ENCODE peak calls at places on chromosome 4, in nine cellular contexts. E is cardiac muscle cell, H is tibial nerve, W is SJSA1, B is tibial artery, Q is astrocyte, K is psoas muscle, L is dorsolateral prefrontal cortex, M is MM.1S. I is an unnamed sample.

GRCh38 chr4:127783026-127783769 is 1.1 kb downstream of the HSPA4L start:
- DNase-seq in L (peak; percentile 59), W (peak; percentile 57), E (peak; percentile 74), M (peak; percentile 52), H (peak; percentile 46), K (peak; percentile 74), B (peak; percentile 88), Q (peak; percentile 83), I (peak; percentile 41)

GRCh38 chr4:18816228-18816891 is 794.8 kb upstream of the LCORL start:
- DNase-seq in K (no peak), Q (no peak), M (no peak), L (no peak), E (no peak), B (no peak), W (no peak), H (no peak), I (no peak)

GRCh38 chr4:2095236-2096072 is 36.3 kb downstream of the NAT8L start:
- DNase-seq in L (no peak), Q (peak; percentile 22), M (no peak), E (no peak), W (no peak), K (no peak), B (no peak), H (no peak), I (no peak)

GRCh38 chr4:14196141-14196540 is 568.6 kb upstream of the BOD1L1 start:
- DNase-seq in H (no peak), Q (peak; percentile 55), W (no peak), B (no peak), E (peak; percentile 82), L (peak; percentile 6), K (peak; percentile 33), M (peak; percentile 21), I (no peak)

GRCh38 chr4:10371869-10372471 is 85.3 kb downstream of the ZNF518B start:
- DNase-seq in B (no peak), W (no peak), E (peak; percentile 79), H (no peak), K (no peak), M (no peak), L (no peak), Q (no peak), I (no peak)

GRCh38 chr4:7171191-7171900 is 21.0 kb upstream of the SORCS2 start:
- DNase-seq in H (no peak), B (peak; percentile 19), M (no peak), L (no peak), K (no peak), E (no peak), W (no peak), Q (no peak), I (no peak)

GRCh38 chr4:84957509-84958420 is 8.7 kb downstream of the WDFY3 start:
- DNase-seq in Q (peak; percentile 65), H (no peak), W (no peak), M (no peak), K (no peak), B (no peak), E (no peak), L (no peak), I (no peak)

GRCh38 chr4:29560452-29560851 is 1159.7 kb upstream of the PCDH7 start:
- DNase-seq in E (no peak), Q (no peak), H (no peak), W (no peak), M (no peak), K (no peak), B (no peak), L (no peak), I (no peak)

GRCh38 chr4:80221161-80221560 is 23.9 kb downstream of the PRDM8 start:
- DNase-seq in Q (no peak), B (no peak), L (no peak), E (peak; percentile 57), M (peak; percentile 33), H (no peak), K (no peak), W (no peak), I (no peak)

GRCh38 chr4:113419631-113420030 is 341.9 kb downstream of the CAMK2D start:
- DNase-seq in W (no peak), M (no peak), B (no peak), E (no peak), L (no peak), H (no peak), K (no peak), Q (no peak), I (no peak)

GRCh38 chr4:1554876-1555265 is 129.2 kb downstream of the FAM53A start:
- DNase-seq in L (no peak), K (no peak), Q (no peak), M (no peak), H (no peak), W (no peak), E (no peak), B (no peak), I (peak; percentile 68)

GRCh38 chr4:124902111-124902510 is 189.6 kb upstream of the ANKRD50 start:
- DNase-seq in E (no peak), Q (no peak), B (no peak), K (no peak), H (no peak), W (no peak), M (no peak), L (no peak), I (no peak)

GRCh38 chr4:181858746-181859145 is 384.5 kb upstream of the TENM3 start:
- DNase-seq in K (no peak), Q (peak; percentile 10), B (no peak), H (no peak), M (no peak), E (no peak), W (no peak), L (no peak), I (no peak)

DNA sequence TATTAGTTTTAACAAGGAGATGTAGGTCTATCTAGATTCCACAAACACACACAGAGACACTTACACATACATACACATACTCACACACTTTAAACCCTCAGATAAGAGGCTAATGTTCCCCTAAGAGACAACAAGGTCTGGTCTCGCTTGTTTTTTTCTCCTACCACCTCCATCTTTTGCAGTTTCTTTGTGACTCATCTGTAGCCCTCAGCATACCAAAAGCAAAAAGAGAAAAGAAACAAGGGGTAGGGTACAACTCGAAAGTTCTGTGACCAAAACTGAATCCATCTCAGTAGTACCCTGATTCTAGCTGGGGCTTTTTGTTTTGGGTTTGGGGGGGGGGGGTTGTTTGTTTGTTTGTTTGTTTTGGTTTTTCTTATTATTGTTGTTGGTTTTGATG is 12.2 kb upstream of the EXOSC9 start:
- DNase-seq in L (no peak), W (no peak), B (no peak), K (no peak), Q (no peak), M (no peak), E (no peak), H (no peak), I (no peak)
- H3K27ac ChIP-seq in L (no peak overlapping the region), W (peak overlapping the region; percentile 65), B (no peak overlapping the region), K (no peak overlapping the region), Q (peak overlapping the region; percentile 66), M (no peak overlapping the region), E (no peak overlapping the region), H (no peak overlapping the region), I (no peak overlapping the region)

DNA sequence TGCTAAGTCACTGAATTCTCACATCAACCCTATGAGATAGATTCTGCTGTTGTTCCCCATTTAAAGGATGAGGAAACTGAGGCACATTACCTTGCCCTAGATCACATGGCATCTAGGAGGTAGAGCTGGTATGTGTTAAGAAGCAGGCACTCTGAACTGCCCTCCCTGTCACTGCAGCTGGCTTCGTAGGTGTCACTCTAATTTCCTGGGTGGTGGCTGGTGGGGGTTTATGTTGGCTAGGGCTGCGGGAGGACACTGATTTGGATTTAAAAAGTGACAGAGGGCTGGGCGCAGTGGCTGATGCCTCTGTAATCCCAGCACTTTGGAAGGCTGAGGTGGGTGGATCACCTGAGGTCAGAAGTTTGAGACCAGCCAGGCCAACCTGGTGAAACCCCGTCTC is 93.0 kb downstream of the ARHGAP10 start:
- DNase-seq in H (no peak), B (no peak), K (no peak), W (no peak), E (no peak), Q (no peak), L (no peak), M (no peak), I (no peak)
- H3K27ac ChIP-seq in H (peak overlapping the region; percentile 59), B (peak overlapping the region; percentile 86), K (peak overlapping the region; percentile 84), W (no peak overlapping the region), E (no peak overlapping the region), Q (no peak overlapping the region), L (no peak overlapping the region), M (no peak overlapping the region), I (no peak overlapping the region)

DNA sequence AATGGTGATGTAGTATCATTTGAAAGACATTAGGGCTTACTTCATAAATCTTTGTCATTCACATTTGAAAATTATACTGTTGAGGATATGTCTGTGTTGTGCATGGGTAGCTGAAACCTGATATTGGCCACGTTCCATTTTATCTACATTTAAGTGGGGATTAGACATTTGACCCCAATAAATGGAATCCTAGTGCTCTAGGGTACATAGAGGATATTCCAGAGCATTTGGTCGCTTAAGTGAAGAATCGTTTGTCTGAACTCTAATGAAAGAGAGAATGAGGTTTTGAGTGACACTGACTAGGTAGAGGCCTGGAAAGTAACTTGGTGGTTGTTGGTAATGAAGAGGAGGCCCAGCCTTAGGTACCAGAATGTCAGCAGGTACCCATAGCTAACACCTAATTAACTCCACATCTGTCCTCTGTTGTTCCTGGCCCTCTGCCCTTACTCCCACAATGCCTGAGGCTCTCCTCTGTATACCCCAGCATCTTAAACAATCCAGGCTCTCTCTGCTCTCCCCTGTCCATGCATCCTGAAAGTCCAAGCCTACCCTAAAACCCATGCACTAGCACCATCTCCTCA is 299.5 kb upstream of the KLF3 start:
- DNase-seq in E (no peak), H (no peak), L (no peak), B (no peak), M (no peak), K (no peak), Q (no peak), W (no peak), I (no peak)
- H3K27ac ChIP-seq in E (no peak overlapping the region), H (no peak overlapping the region), L (no peak overlapping the region), B (no peak overlapping the region), M (no peak overlapping the region), K (no peak overlapping the region), Q (no peak overlapping the region), W (no peak overlapping the region), I (no peak overlapping the region)

DNA sequence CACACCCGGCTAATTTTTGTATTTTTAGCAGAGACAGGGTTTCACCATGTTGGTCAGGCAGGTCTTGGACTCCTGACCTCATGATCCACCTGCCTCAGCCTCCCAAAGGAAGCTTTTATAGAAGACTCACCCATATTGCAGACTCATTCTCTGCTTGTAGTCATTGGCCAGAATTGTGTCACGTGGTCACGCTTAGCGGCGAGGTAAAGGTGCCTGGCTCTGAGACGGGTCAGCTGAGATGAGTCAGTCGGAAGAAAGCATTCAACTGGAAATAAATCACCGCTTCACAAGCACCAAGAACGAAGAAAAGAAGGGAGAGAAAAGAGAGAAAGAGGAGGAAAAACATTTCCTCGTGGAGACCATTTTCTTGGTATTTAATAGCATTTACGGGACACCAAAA is 218.8 kb upstream of the NOCT start:
- DNase-seq in W (no peak), Q (no peak), E (no peak), B (no peak), H (no peak), L (no peak), M (no peak), K (no peak), I (no peak)
- H3K27ac ChIP-seq in W (no peak overlapping the region), Q (no peak overlapping the region), E (no peak overlapping the region), B (no peak overlapping the region), H (no peak overlapping the region), L (no peak overlapping the region), M (no peak overlapping the region), K (no peak overlapping the region), I (no peak overlapping the region)

GRCh38 chr4:38987491-38987890 is 44.7 kb downstream of the TMEM156 start:
- DNase-seq in M (no peak), L (no peak), E (no peak), B (no peak), Q (no peak), H (no peak), W (no peak), K (no peak), I (no peak)
- H3K27ac ChIP-seq in M (peak overlapping the region; percentile 78), L (no peak overlapping the region), E (no peak overlapping the region), B (no peak overlapping the region), Q (no peak overlapping the region), H (no peak overlapping the region), W (no peak overlapping the region), K (no peak overlapping the region), I (no peak overlapping the region)

I was measured in caudate nucleus.